ENCODE peak calls at places on chromosomes 5 and 9, in eight cellular contexts. One of them, this sample, is unnamed.

GRCh38 chr9:6910032-6910431 is 152.3 kb downstream of the KDM4C start:
- DNase-seq in AG08395: peak
- DNase-seq in LoVo: no peak
- DNase-seq in RWPE1: no peak
- DNase-seq in C1 segment of cervical spinal cord: no peak
- DNase-seq in pancreas: no peak
- DNase-seq in activated CD4-positive, alpha-beta T cell treated with anti-CD3 and anti-CD28 coated beads, Interleukin-2, amount 50 U/mL, for 48 hours: no peak
- DNase-seq in mesothelial cell of epicardium: no peak
- DNase-seq in this sample: no peak

GRCh38 chr5:14131855-14132503 is 11.2 kb upstream of the TRIO start:
- DNase-seq in LoVo: no peak
- DNase-seq in AG08395: no peak
- DNase-seq in pancreas: no peak
- DNase-seq in mesothelial cell of epicardium: no peak
- DNase-seq in C1 segment of cervical spinal cord: no peak
- DNase-seq in activated CD4-positive, alpha-beta T cell treated with anti-CD3 and anti-CD28 coated beads, Interleukin-2, amount 50 U/mL, for 48 hours: no peak
- DNase-seq in RWPE1: no peak
- DNase-seq in this sample: no peak

GRCh38 chr5:149421372-149421685 is 42.2 kb upstream of the IL17B start:
- DNase-seq in LoVo: no peak
- DNase-seq in AG08395: no peak
- DNase-seq in pancreas: no peak
- DNase-seq in C1 segment of cervical spinal cord: no peak
- DNase-seq in mesothelial cell of epicardium: no peak
- DNase-seq in activated CD4-positive, alpha-beta T cell treated with anti-CD3 and anti-CD28 coated beads, Interleukin-2, amount 50 U/mL, for 48 hours: no peak
- DNase-seq in RWPE1: no peak
- DNase-seq in this sample: no peak

GRCh38 chr5:56415356-56415765 is 182.2 kb upstream of the ANKRD55 start:
- DNase-seq in C1 segment of cervical spinal cord: no peak
- DNase-seq in AG08395: peak
- DNase-seq in RWPE1: no peak
- DNase-seq in activated CD4-positive, alpha-beta T cell treated with anti-CD3 and anti-CD28 coated beads, Interleukin-2, amount 50 U/mL, for 48 hours: no peak
- DNase-seq in mesothelial cell of epicardium: no peak
- DNase-seq in LoVo: no peak
- DNase-seq in pancreas: no peak
- DNase-seq in this sample: no peak

GRCh38 chr9:88991066-88992030 is at the start of gene S1PR3:
- DNase-seq in AG08395: peak
- DNase-seq in C1 segment of cervical spinal cord: peak
- DNase-seq in LoVo: no peak
- DNase-seq in activated CD4-positive, alpha-beta T cell treated with anti-CD3 and anti-CD28 coated beads, Interleukin-2, amount 50 U/mL, for 48 hours: peak
- DNase-seq in RWPE1: peak
- DNase-seq in pancreas: peak
- DNase-seq in mesothelial cell of epicardium: peak
- DNase-seq in this sample: peak

GRCh38 chr9:130860458-130861316 is 25.6 kb downstream of the ABL1 start:
- DNase-seq in mesothelial cell of epicardium: no peak
- DNase-seq in AG08395: peak
- DNase-seq in RWPE1: peak
- DNase-seq in activated CD4-positive, alpha-beta T cell treated with anti-CD3 and anti-CD28 coated beads, Interleukin-2, amount 50 U/mL, for 48 hours: no peak
- DNase-seq in pancreas: no peak
- DNase-seq in C1 segment of cervical spinal cord: no peak
- DNase-seq in LoVo: no peak
- DNase-seq in this sample: no peak

GRCh38 chr9:93662952-93663572 is 86.7 kb downstream of the PHF2 start:
- DNase-seq in mesothelial cell of epicardium: no peak
- DNase-seq in activated CD4-positive, alpha-beta T cell treated with anti-CD3 and anti-CD28 coated beads, Interleukin-2, amount 50 U/mL, for 48 hours: no peak
- DNase-seq in C1 segment of cervical spinal cord: no peak
- DNase-seq in RWPE1: no peak
- DNase-seq in pancreas: no peak
- DNase-seq in AG08395: no peak
- DNase-seq in LoVo: no peak
- DNase-seq in this sample: no peak

GRCh38 chr9:133340256-133340655 is 4.3 kb upstream of the SURF6 start:
- DNase-seq in LoVo: no peak
- DNase-seq in mesothelial cell of epicardium: no peak
- DNase-seq in AG08395: no peak
- DNase-seq in activated CD4-positive, alpha-beta T cell treated with anti-CD3 and anti-CD28 coated beads, Interleukin-2, amount 50 U/mL, for 48 hours: no peak
- DNase-seq in C1 segment of cervical spinal cord: no peak
- DNase-seq in RWPE1: no peak
- DNase-seq in pancreas: no peak
- DNase-seq in this sample: no peak

GRCh38 chr5:150512368-150512747 is 4.4 kb downstream of the NDST1 start:
- DNase-seq in C1 segment of cervical spinal cord: no peak
- DNase-seq in AG08395: no peak
- DNase-seq in activated CD4-positive, alpha-beta T cell treated with anti-CD3 and anti-CD28 coated beads, Interleukin-2, amount 50 U/mL, for 48 hours: no peak
- DNase-seq in LoVo: no peak
- DNase-seq in RWPE1: no peak
- DNase-seq in mesothelial cell of epicardium: no peak
- DNase-seq in pancreas: no peak
- DNase-seq in this sample: no peak

GRCh38 chr9:109001275-109001676 is 12.0 kb downstream of the CTNNAL1 start:
- DNase-seq in RWPE1: peak
- DNase-seq in C1 segment of cervical spinal cord: no peak
- DNase-seq in LoVo: peak
- DNase-seq in mesothelial cell of epicardium: no peak
- DNase-seq in activated CD4-positive, alpha-beta T cell treated with anti-CD3 and anti-CD28 coated beads, Interleukin-2, amount 50 U/mL, for 48 hours: no peak
- DNase-seq in AG08395: peak
- DNase-seq in pancreas: no peak
- DNase-seq in this sample: no peak

GRCh38 chr9:72477862-72478564 is 43.4 kb upstream of the TMC1 start:
- DNase-seq in pancreas: peak
- DNase-seq in C1 segment of cervical spinal cord: no peak
- DNase-seq in AG08395: peak
- DNase-seq in RWPE1: peak
- DNase-seq in LoVo: peak
- DNase-seq in activated CD4-positive, alpha-beta T cell treated with anti-CD3 and anti-CD28 coated beads, Interleukin-2, amount 50 U/mL, for 48 hours: no peak
- DNase-seq in mesothelial cell of epicardium: no peak
- DNase-seq in this sample: no peak

GRCh38 chr5:172973127-172973916 is 10.2 kb upstream of the ATP6V0E1 start:
- DNase-seq in mesothelial cell of epicardium: no peak
- DNase-seq in RWPE1: no peak
- DNase-seq in LoVo: no peak
- DNase-seq in activated CD4-positive, alpha-beta T cell treated with anti-CD3 and anti-CD28 coated beads, Interleukin-2, amount 50 U/mL, for 48 hours: no peak
- DNase-seq in AG08395: no peak
- DNase-seq in C1 segment of cervical spinal cord: no peak
- DNase-seq in pancreas: no peak
- DNase-seq in this sample: no peak

GRCh38 chr5:180343110-180343845 is 9.9 kb downstream of the GFPT2 start:
- DNase-seq in RWPE1: no peak
- DNase-seq in AG08395: peak
- DNase-seq in pancreas: no peak
- DNase-seq in activated CD4-positive, alpha-beta T cell treated with anti-CD3 and anti-CD28 coated beads, Interleukin-2, amount 50 U/mL, for 48 hours: no peak
- DNase-seq in C1 segment of cervical spinal cord: peak
- DNase-seq in LoVo: no peak
- DNase-seq in mesothelial cell of epicardium: no peak
- DNase-seq in this sample: no peak

GRCh38 chr9:69173891-69174644 is at the start of gene TJP2:
- DNase-seq in AG08395: peak
- DNase-seq in LoVo: no peak
- DNase-seq in mesothelial cell of epicardium: peak
- DNase-seq in RWPE1: peak
- DNase-seq in C1 segment of cervical spinal cord: peak
- DNase-seq in activated CD4-positive, alpha-beta T cell treated with anti-CD3 and anti-CD28 coated beads, Interleukin-2, amount 50 U/mL, for 48 hours: peak
- DNase-seq in pancreas: peak
- DNase-seq in this sample: peak